ENCODE peak calls at places on chromosomes 11 and 22, in eight cellular contexts. E is AG04450; P is mammary epithelial cell; L is CD4-positive, alpha-beta T cell; A is hepatocyte; G is endodermal cell; T is uterus; K is K562. R is an unnamed sample.
A peak's percentile ranks its signal among the peaks of the same experiment; 100 is the strongest.

GRCh38 chr11:103830205-103830604 is 206.2 kb upstream of the DDI1 start:
- DNase-seq in E (no peak), P (no peak), L (no peak), A (no peak), G (no peak), T (no peak), K (no peak), R (no peak)

GRCh38 chr11:74822187-74822586 is 73.5 kb downstream of the RNF169 start:
- DNase-seq in E (peak; percentile 85), P (no peak), L (no peak), A (no peak), G (no peak), T (no peak), K (no peak), R (peak; percentile 83)

GRCh38 chr11:125128450-125128849 is 17.0 kb upstream of the TMEM218 start:
- DNase-seq in E (peak; percentile 67), P (peak; percentile 24), L (no peak), A (no peak), G (no peak), T (no peak), K (no peak), R (peak; percentile 75)

GRCh38 chr11:57249384-57250319 is 12.6 kb upstream of the APLNR start:
- DNase-seq in E (peak; percentile 39), P (peak; percentile 70), L (no peak), A (peak; percentile 87), G (peak; percentile 87), T (peak; percentile 64), K (peak; percentile 64), R (peak; percentile 72)

GRCh38 chr22:36546092-36546804 is 17.3 kb upstream of the EIF3D start:
- DNase-seq in E (no peak), P (no peak), L (no peak), A (peak; percentile 67), G (peak; percentile 88), T (no peak), K (peak; percentile 77), R (peak; percentile 54)

GRCh38 chr11:36409152-36409713 is 100.8 kb downstream of the TRAF6 start:
- DNase-seq in E (no peak), P (no peak), L (no peak), A (no peak), G (peak; percentile 41), T (no peak), K (no peak), R (peak; percentile 85)

GRCh38 chr11:61728066-61728939 is 24.1 kb upstream of the MYRF start:
- DNase-seq in E (no peak), P (no peak), L (no peak), A (no peak), G (no peak), T (no peak), K (no peak), R (no peak)

GRCh38 chr11:66020618-66021357 is 5.5 kb downstream of the CATSPER1 start:
- DNase-seq in E (no peak), P (peak; percentile 61), L (no peak), A (no peak), G (no peak), T (no peak), K (peak; percentile 60), R (peak; percentile 78)

GRCh38 chr11:70703141-70704052 is 305.1 kb downstream of the CTTN start:
- DNase-seq in E (no peak), P (no peak), L (no peak), A (no peak), G (peak; percentile 79), T (no peak), K (no peak), R (no peak)

GRCh38 chr22:38832005-38832978 is 11.5 kb downstream of the NPTXR start:
- DNase-seq in E (no peak), P (no peak), L (no peak), A (no peak), G (no peak), T (no peak), K (no peak), R (no peak)

GRCh38 chr11:39768214-39768613 is 1691.2 kb downstream of the LRRC4C start:
- DNase-seq in E (no peak), P (no peak), L (no peak), A (no peak), G (no peak), T (no peak), K (no peak), R (no peak)

GRCh38 chr11:10777806-10778205 is 26.8 kb downstream of the CTR9 start:
- DNase-seq in E (no peak), P (no peak), L (no peak), A (no peak), G (no peak), T (no peak), K (no peak), R (no peak)

GRCh38 chr11:94583213-94583884 is 16.2 kb downstream of the PIWIL4 start:
- DNase-seq in E (no peak), P (no peak), L (no peak), A (no peak), G (no peak), T (no peak), K (no peak), R (no peak)

GRCh38 chr11:64472593-64473455 is 113.9 kb downstream of the RPS6KA4 start:
- DNase-seq in E (no peak), P (no peak), L (no peak), A (no peak), G (no peak), T (no peak), K (peak; percentile 34), R (no peak)

DNA sequence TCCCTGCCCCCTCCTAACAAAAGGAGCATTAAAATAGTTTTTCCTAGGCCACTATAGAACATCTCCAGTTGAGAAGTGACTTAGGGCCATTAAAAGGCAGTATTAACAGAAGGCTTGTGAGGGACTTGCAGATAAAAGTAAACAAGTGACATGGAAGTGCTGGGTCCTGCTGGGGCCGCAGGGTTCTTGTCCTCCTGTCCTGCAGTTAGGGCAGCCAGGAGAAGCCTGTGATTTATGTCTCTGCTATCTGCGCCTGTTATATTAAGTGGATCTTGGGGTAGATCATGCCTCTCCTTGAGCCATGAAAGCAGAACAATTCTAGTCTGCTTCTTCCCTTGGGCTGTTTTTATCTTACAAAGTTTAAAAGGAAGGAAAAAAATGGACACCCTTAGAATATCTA is 271.4 kb upstream of the C11orf87 start:
- DNase-seq in E (no peak), P (no peak), L (no peak), A (no peak), G (no peak), T (no peak), K (no peak), R (no peak)
- H3K27ac ChIP-seq in E (no peak overlapping the region), P (no peak overlapping the region), L (no peak overlapping the region), A (no peak overlapping the region), G (no peak overlapping the region), T (no peak overlapping the region), K (no peak overlapping the region), R (no peak overlapping the region)

GRCh38 chr11:1671658-1672057 is 25.3 kb upstream of the KRTAP5-6 start:
- DNase-seq in E (no peak), P (no peak), L (no peak), A (no peak), G (peak; percentile 23), T (no peak), K (no peak), R (no peak)
- H3K27me3 ChIP-seq in E (peaks cover 46% of the 10 kb centered on the region), P (peaks cover 2% of the 10 kb centered on the region), L (peaks cover 31% of the 10 kb centered on the region), A (no peaks in the 10 kb centered on the region), G (peaks cover 61% of the 10 kb centered on the region), T (no peaks in the 10 kb centered on the region), K (peaks cover 45% of the 10 kb centered on the region), R (peaks cover 7% of the 10 kb centered on the region)

DNA sequence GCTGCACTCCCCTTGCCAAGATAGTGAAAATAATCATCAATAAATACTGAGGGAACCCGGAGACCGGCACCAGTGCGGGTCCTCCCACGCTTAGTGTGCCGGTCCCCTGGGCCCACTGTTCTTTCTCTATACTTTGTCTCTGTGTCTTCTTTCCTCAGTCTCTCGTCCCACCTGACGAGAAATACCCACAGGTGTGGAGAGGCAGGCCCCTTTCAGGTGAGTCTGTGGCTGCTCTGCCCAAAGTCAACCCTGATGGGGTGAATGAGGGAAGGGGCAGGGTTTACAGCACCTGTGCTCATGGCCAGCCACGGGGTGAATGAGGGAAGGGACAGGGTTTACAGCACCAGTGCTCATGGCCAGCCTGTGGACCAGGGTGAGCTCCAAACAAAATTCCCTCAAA is 4.7 kb downstream of the BET1L start:
- DNase-seq in E (no peak), P (no peak), L (no peak), A (no peak), G (peak; percentile 22), T (no peak), K (no peak), R (no peak)
- H3K27ac ChIP-seq in E (no peak overlapping the region), P (no peak overlapping the region), L (no peak overlapping the region), A (no peak overlapping the region), G (no peak overlapping the region), T (no peak overlapping the region), K (no peak overlapping the region), R (no peak overlapping the region)

DNA sequence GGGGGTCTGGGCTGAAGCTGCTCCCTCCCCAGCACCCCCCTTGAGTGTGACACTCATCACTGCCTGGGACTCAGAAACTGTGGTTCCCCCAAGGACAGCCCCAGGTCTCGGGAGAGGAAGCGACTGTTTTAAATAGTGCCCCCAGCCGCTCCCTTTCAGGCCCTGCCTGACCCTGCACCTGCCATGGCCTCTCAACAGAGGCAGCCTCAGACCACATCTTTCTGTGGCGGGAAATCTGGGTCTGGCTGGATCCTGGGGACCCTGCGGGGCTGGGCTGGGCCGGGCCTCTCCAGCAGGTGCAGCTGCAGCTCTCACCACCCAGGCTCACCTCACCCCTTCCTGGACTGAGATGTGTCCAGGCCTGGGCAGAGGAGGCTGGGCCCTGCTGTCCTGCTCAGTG is 3.7 kb upstream of the IGLL1 start:
- DNase-seq in E (no peak), P (no peak), L (no peak), A (no peak), G (no peak), T (no peak), K (no peak), R (no peak)
- H3K27me3 ChIP-seq in E (peaks cover 18% of the 10 kb centered on the region), P (no peaks in the 10 kb centered on the region), L (peaks cover 7% of the 10 kb centered on the region), A (no peaks in the 10 kb centered on the region), G (no peaks in the 10 kb centered on the region), T (no peaks in the 10 kb centered on the region), K (no peaks in the 10 kb centered on the region), R (no peaks in the 10 kb centered on the region)

DNA sequence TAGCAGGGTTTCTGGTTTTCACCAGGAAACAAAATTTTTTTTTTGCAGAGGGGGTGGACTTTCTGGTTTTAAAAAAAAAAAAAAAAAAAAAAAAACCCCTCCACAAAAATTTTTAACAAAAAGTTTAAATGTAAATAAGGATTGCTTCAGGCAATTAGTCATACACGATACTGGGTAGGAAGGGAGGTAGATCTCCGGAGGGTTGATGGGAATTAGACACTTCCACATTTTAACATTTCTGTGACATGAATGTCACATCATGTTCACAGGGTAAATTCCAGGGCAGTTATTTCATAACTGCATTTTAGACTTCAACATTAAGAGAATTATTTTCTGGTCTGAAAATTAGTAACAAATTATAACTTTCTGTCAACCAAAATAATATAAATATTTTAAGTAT is 15.9 kb downstream of the NUP98 start:
- DNase-seq in E (no peak), P (peak; percentile 61), L (no peak), A (no peak), G (no peak), T (no peak), K (no peak), R (peak; percentile 36)
- H3K27ac ChIP-seq in E (no peak overlapping the region), P (peak overlapping the region; percentile 57), L (no peak overlapping the region), A (no peak overlapping the region), G (no peak overlapping the region), T (no peak overlapping the region), K (no peak overlapping the region), R (no peak overlapping the region)

R was measured in fibroblast of lung.